ENCODE peak calls at places on chromosome 18, in eight cellular contexts. One of them, this sample, is unnamed.

GRCh38 chr18:28905509-28905908 is 728.6 kb upstream of the CDH2 start:
- DNase-seq in H9: no peak
- DNase-seq in SK-N-SH: no peak
- DNase-seq in hepatocyte: no peak
- DNase-seq in IMR-90: peak
- DNase-seq in K562: no peak
- DNase-seq in colonic mucosa: no peak
- DNase-seq in WERI-Rb-1: no peak
- DNase-seq in this sample: no peak

GRCh38 chr18:49853436-49853835 is 40.1 kb upstream of the ACAA2 start:
- DNase-seq in H9: no peak
- DNase-seq in SK-N-SH: no peak
- DNase-seq in hepatocyte: no peak
- DNase-seq in IMR-90: no peak
- DNase-seq in K562: no peak
- DNase-seq in colonic mucosa: peak
- DNase-seq in WERI-Rb-1: no peak
- DNase-seq in this sample: no peak

GRCh38 chr18:12376034-12376717 is 851 bp downstream of the AFG3L2 start:
- DNase-seq in H9: no peak
- DNase-seq in SK-N-SH: peak
- DNase-seq in hepatocyte: peak
- DNase-seq in IMR-90: no peak
- DNase-seq in K562: no peak
- DNase-seq in colonic mucosa: peak
- DNase-seq in WERI-Rb-1: no peak
- DNase-seq in this sample: peak

GRCh38 chr18:51160646-51161045 is 36.8 kb downstream of the MEX3C start:
- DNase-seq in H9: no peak
- DNase-seq in SK-N-SH: no peak
- DNase-seq in hepatocyte: no peak
- DNase-seq in IMR-90: no peak
- DNase-seq in K562: no peak
- DNase-seq in colonic mucosa: no peak
- DNase-seq in WERI-Rb-1: no peak
- DNase-seq in this sample: no peak

GRCh38 chr18:56770873-56771272 is 119.7 kb downstream of the WDR7 start:
- DNase-seq in H9: no peak
- DNase-seq in SK-N-SH: no peak
- DNase-seq in hepatocyte: no peak
- DNase-seq in IMR-90: peak
- DNase-seq in K562: no peak
- DNase-seq in colonic mucosa: no peak
- DNase-seq in WERI-Rb-1: no peak
- DNase-seq in this sample: no peak

GRCh38 chr18:5630057-5630765 is 86.4 kb upstream of the EPB41L3 start:
- DNase-seq in H9: peak
- DNase-seq in SK-N-SH: peak
- DNase-seq in hepatocyte: peak
- DNase-seq in IMR-90: peak
- DNase-seq in K562: peak
- DNase-seq in colonic mucosa: peak
- DNase-seq in WERI-Rb-1: peak
- DNase-seq in this sample: peak

GRCh38 chr18:36186461-36187137 is 698 bp upstream of the MOCOS start:
- DNase-seq in H9: peak
- DNase-seq in SK-N-SH: peak
- DNase-seq in hepatocyte: peak
- DNase-seq in IMR-90: no peak
- DNase-seq in K562: peak
- DNase-seq in colonic mucosa: peak
- DNase-seq in WERI-Rb-1: no peak
- DNase-seq in this sample: no peak

GRCh38 chr18:69267895-69268294 is 132.8 kb upstream of the DOK6 start:
- DNase-seq in H9: no peak
- DNase-seq in SK-N-SH: no peak
- DNase-seq in hepatocyte: no peak
- DNase-seq in IMR-90: no peak
- DNase-seq in K562: no peak
- DNase-seq in colonic mucosa: no peak
- DNase-seq in WERI-Rb-1: no peak
- DNase-seq in this sample: no peak

GRCh38 chr18:14944838-14945237 is 196.9 kb downstream of the ANKRD30B start:
- DNase-seq in H9: no peak
- DNase-seq in SK-N-SH: no peak
- DNase-seq in hepatocyte: no peak
- DNase-seq in IMR-90: no peak
- DNase-seq in K562: no peak
- DNase-seq in colonic mucosa: no peak
- DNase-seq in WERI-Rb-1: no peak
- DNase-seq in this sample: no peak

GRCh38 chr18:55069497-55069896 is 110.2 kb upstream of the CCDC68 start:
- DNase-seq in H9: no peak
- DNase-seq in SK-N-SH: no peak
- DNase-seq in hepatocyte: no peak
- DNase-seq in IMR-90: no peak
- DNase-seq in K562: no peak
- DNase-seq in colonic mucosa: no peak
- DNase-seq in WERI-Rb-1: no peak
- DNase-seq in this sample: no peak

GRCh38 chr18:63590966-63591695 is 4.0 kb downstream of the SERPINB13 start:
- DNase-seq in H9: no peak
- DNase-seq in SK-N-SH: no peak
- DNase-seq in hepatocyte: no peak
- DNase-seq in IMR-90: no peak
- DNase-seq in K562: no peak
- DNase-seq in colonic mucosa: no peak
- DNase-seq in WERI-Rb-1: no peak
- DNase-seq in this sample: no peak

GRCh38 chr18:457120-457519 is 43.4 kb downstream of the COLEC12 start:
- DNase-seq in H9: no peak
- DNase-seq in SK-N-SH: peak
- DNase-seq in hepatocyte: peak
- DNase-seq in IMR-90: peak
- DNase-seq in K562: no peak
- DNase-seq in colonic mucosa: no peak
- DNase-seq in WERI-Rb-1: peak
- DNase-seq in this sample: peak

GRCh38 chr18:45726603-45727002 is 2.6 kb downstream of the SLC14A1 start:
- DNase-seq in H9: no peak
- DNase-seq in SK-N-SH: no peak
- DNase-seq in hepatocyte: no peak
- DNase-seq in IMR-90: peak
- DNase-seq in K562: no peak
- DNase-seq in colonic mucosa: no peak
- DNase-seq in WERI-Rb-1: no peak
- DNase-seq in this sample: no peak

GRCh38 chr18:68454511-68455228 is 260.2 kb downstream of the TMX3 start:
- DNase-seq in H9: no peak
- DNase-seq in SK-N-SH: no peak
- DNase-seq in hepatocyte: peak
- DNase-seq in IMR-90: peak
- DNase-seq in K562: no peak
- DNase-seq in colonic mucosa: no peak
- DNase-seq in WERI-Rb-1: no peak
- DNase-seq in this sample: no peak

GRCh38 chr18:33440384-33441043 is at the start of gene CCDC178:
- DNase-seq in H9: peak
- DNase-seq in SK-N-SH: peak
- DNase-seq in hepatocyte: peak
- DNase-seq in IMR-90: peak
- DNase-seq in K562: peak
- DNase-seq in colonic mucosa: no peak
- DNase-seq in WERI-Rb-1: peak
- DNase-seq in this sample: no peak

DNA sequence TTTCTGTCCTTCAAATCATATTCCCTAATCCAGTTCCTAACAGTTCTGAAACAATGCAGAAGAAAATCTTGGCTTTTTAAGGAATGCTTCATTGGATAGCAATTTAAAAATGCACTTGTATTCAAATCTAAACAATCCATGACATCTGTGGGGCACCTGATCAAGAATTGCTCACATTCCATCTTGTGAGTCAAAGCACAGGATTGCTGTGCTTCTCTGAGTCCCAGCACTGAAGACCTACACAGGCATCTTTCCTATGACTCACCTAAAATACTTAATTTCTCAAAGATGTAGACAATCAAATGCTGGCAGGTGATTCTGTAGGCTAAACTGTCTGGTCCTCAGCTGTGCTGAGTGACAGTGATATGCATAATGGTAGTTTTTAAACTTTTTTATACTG is 10.1 kb upstream of the ATP8B1 start:
- DNase-seq in H9: no peak
- DNase-seq in SK-N-SH: no peak
- DNase-seq in hepatocyte: no peak
- DNase-seq in IMR-90: peak
- DNase-seq in K562: no peak
- DNase-seq in colonic mucosa: no peak
- DNase-seq in WERI-Rb-1: no peak
- DNase-seq in this sample: no peak
- H3K27ac ChIP-seq in H9: no peak
- H3K27ac ChIP-seq in SK-N-SH: no peak
- H3K27ac ChIP-seq in hepatocyte: no peak
- H3K27ac ChIP-seq in IMR-90: peak
- H3K27ac ChIP-seq in K562: no peak
- H3K27ac ChIP-seq in colonic mucosa: no peak
- H3K27ac ChIP-seq in WERI-Rb-1: no peak
- H3K27ac ChIP-seq in this sample: no peak

GRCh38 chr18:76499021-76499420 is 4.0 kb upstream of the ZNF516 start:
- DNase-seq in H9: no peak
- DNase-seq in SK-N-SH: no peak
- DNase-seq in hepatocyte: no peak
- DNase-seq in IMR-90: no peak
- DNase-seq in K562: no peak
- DNase-seq in colonic mucosa: no peak
- DNase-seq in WERI-Rb-1: no peak
- DNase-seq in this sample: no peak

GRCh38 chr18:76496200-76496890 is 1.3 kb upstream of the ZNF516 start:
- DNase-seq in H9: peak
- DNase-seq in SK-N-SH: peak
- DNase-seq in hepatocyte: peak
- DNase-seq in IMR-90: peak
- DNase-seq in K562: no peak
- DNase-seq in colonic mucosa: peak
- DNase-seq in WERI-Rb-1: no peak
- DNase-seq in this sample: no peak

GRCh38 chr18:76502551-76502950 is 7.5 kb upstream of the ZNF516 start:
- DNase-seq in H9: no peak
- DNase-seq in SK-N-SH: no peak
- DNase-seq in hepatocyte: no peak
- DNase-seq in IMR-90: no peak
- DNase-seq in K562: no peak
- DNase-seq in colonic mucosa: no peak
- DNase-seq in WERI-Rb-1: no peak
- DNase-seq in this sample: no peak

GRCh38 chr18:76498064-76498463 is 3.0 kb upstream of the ZNF516 start:
- DNase-seq in H9: no peak
- DNase-seq in SK-N-SH: no peak
- DNase-seq in hepatocyte: no peak
- DNase-seq in IMR-90: no peak
- DNase-seq in K562: no peak
- DNase-seq in colonic mucosa: no peak
- DNase-seq in WERI-Rb-1: no peak
- DNase-seq in this sample: no peak

DNA sequence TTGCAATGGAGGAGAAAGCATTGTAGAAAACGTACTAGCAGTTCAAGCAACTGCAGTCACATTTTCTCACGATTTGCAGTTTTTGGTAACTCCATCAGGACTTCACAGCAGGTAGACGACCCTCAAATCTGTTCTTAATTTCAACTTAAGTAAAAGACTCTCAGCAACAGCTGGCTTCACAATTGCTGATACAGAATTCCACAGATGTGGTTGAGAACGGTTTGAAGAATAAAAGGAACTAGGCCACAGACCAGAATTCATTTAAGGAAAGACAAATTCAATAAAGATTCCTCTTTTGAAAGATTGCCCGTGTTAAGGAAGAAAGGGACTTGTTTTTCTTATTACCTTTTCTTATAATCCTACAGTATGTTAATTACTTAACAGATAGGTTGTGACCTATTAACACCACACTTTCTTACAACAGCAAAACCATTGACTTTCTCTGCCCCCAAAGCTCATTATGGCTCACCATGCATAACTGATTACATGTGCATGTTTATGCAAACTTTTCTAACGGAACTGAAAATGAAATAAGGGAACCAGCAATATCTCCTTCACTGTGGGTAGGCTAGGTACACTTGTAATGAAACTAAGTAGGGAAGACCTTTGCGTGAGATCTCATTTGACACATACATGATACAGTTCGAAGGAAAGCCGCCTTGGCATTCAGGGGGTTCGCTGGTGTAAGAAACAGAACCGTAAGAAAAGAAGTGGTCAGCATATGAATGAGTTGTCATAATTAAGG is 4.7 kb upstream of the ZNF516 start:
- DNase-seq in H9: no peak
- DNase-seq in SK-N-SH: no peak
- DNase-seq in hepatocyte: no peak
- DNase-seq in IMR-90: no peak
- DNase-seq in K562: no peak
- DNase-seq in colonic mucosa: no peak
- DNase-seq in WERI-Rb-1: no peak
- DNase-seq in this sample: no peak
- H3K27ac ChIP-seq in H9: no peak
- H3K27ac ChIP-seq in SK-N-SH: no peak
- H3K27ac ChIP-seq in hepatocyte: no peak
- H3K27ac ChIP-seq in IMR-90: no peak
- H3K27ac ChIP-seq in K562: no peak
- H3K27ac ChIP-seq in colonic mucosa: no peak
- H3K27ac ChIP-seq in WERI-Rb-1: no peak
- H3K27ac ChIP-seq in this sample: no peak

GRCh38 chr18:25831226-25831828 is 259.1 kb downstream of the SS18 start:
- DNase-seq in H9: no peak
- DNase-seq in SK-N-SH: no peak
- DNase-seq in hepatocyte: no peak
- DNase-seq in IMR-90: no peak
- DNase-seq in K562: no peak
- DNase-seq in colonic mucosa: no peak
- DNase-seq in WERI-Rb-1: no peak
- DNase-seq in this sample: no peak
- H3K27ac ChIP-seq in H9: no peak
- H3K27ac ChIP-seq in SK-N-SH: peak
- H3K27ac ChIP-seq in hepatocyte: no peak
- H3K27ac ChIP-seq in IMR-90: no peak
- H3K27ac ChIP-seq in K562: no peak
- H3K27ac ChIP-seq in colonic mucosa: no peak
- H3K27ac ChIP-seq in WERI-Rb-1: no peak
- H3K27ac ChIP-seq in this sample: no peak

DNA sequence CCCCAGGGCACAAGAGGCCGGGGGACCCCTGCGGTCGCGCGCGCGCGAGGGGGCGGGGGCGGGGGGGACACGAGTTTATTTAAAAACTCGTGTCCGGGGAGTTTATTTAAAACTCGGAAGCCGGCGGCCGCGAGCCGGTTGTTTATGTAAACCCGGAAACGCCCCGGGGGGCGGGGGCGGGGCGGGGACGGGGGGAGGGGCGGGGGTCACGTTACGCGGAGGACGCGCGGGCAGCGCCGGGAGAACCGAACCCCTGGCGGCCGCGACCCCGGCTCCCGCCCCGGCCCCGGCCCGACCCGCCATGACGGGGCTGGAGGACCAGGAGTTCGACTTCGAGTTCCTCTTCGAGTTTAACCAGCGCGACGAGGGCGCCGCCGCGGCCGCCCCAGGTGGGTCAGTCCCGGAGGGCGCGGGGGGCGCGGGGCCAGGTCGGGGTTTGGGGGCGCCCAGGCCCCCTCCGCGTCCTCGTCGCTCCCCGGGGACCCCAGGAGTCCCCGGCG is 4.4 kb downstream of the NFATC1 start:
- DNase-seq in H9: no peak
- DNase-seq in SK-N-SH: no peak
- DNase-seq in hepatocyte: peak
- DNase-seq in IMR-90: no peak
- DNase-seq in K562: peak
- DNase-seq in colonic mucosa: peak
- DNase-seq in WERI-Rb-1: peak
- DNase-seq in this sample: peak
- H3K27ac ChIP-seq in H9: no peak
- H3K27ac ChIP-seq in SK-N-SH: no peak
- H3K27ac ChIP-seq in hepatocyte: no peak
- H3K27ac ChIP-seq in IMR-90: peak
- H3K27ac ChIP-seq in K562: peak
- H3K27ac ChIP-seq in colonic mucosa: peak
- H3K27ac ChIP-seq in WERI-Rb-1: peak
- H3K27ac ChIP-seq in this sample: no peak